ENCODE peak calls at places on chromosome 21, in eight cellular contexts. B is A549, D is GM12878, M is HCT116, C is endothelial cell of umbilical vein, S is H1, G is IMR-90, O is K562. Z is an unnamed sample.

GRCh38 chr21:37833301-37833700 is 83.0 kb downstream of the KCNJ6 start:
- DNase-seq in S (no peak), D (no peak), B (no peak), M (no peak), G (no peak), C (no peak), O (no peak), Z (no peak)

GRCh38 chr21:38439336-38439900 is 58.9 kb downstream of the ERG start:
- DNase-seq in S (no peak), D (no peak), B (no peak), O (no peak), C (no peak), M (no peak), G (no peak), Z (no peak)

GRCh38 chr21:44267655-44268142 is 6.0 kb upstream of the DNMT3L start:
- DNase-seq in B (no peak), C (no peak), G (no peak), O (peak; percentile 64), M (no peak), D (peak; percentile 5), S (peak; percentile 66), Z (peak; percentile 35)

GRCh38 chr21:26169611-26170470 is 729 bp downstream of the APP start:
- DNase-seq in M (peak; percentile 16), D (no peak), O (no peak), B (peak; percentile 22), S (peak; percentile 63), G (peak; percentile 65), C (peak; percentile 59), Z (no peak)

GRCh38 chr21:45295576-45296365 is 8.1 kb upstream of the POFUT2 start:
- DNase-seq in M (no peak), G (peak; percentile 91), B (no peak), C (no peak), O (no peak), D (no peak), S (no peak), Z (no peak)

GRCh38 chr21:17542371-17542992 is 29.6 kb downstream of the CXADR start:
- DNase-seq in B (no peak), D (no peak), C (peak; percentile 54), G (no peak), M (no peak), O (no peak), S (no peak), Z (peak; percentile 94)

GRCh38 chr21:44919913-44920693 is 596 bp downstream of the ITGB2 start:
- DNase-seq in C (no peak), S (no peak), D (no peak), M (no peak), O (no peak), B (no peak), G (no peak), Z (no peak)

GRCh38 chr21:44872568-44873355 is 728 bp downstream of the PTTG1IP start:
- DNase-seq in D (no peak), O (no peak), M (no peak), C (peak; percentile 53), S (peak; percentile 71), B (no peak), G (peak; percentile 46), Z (no peak)

GRCh38 chr21:45175326-45176085 is 101.1 kb downstream of the ADARB1 start:
- DNase-seq in O (no peak), M (no peak), B (no peak), D (no peak), S (no peak), C (no peak), G (peak; percentile 10), Z (no peak)

GRCh38 chr21:23452384-23453083 is 2154.7 kb downstream of the MRPL39 start:
- DNase-seq in O (no peak), M (no peak), G (no peak), D (no peak), S (peak; percentile 66), B (no peak), C (no peak), Z (no peak)

GRCh38 chr21:27244796-27245195 is 277.9 kb upstream of the ADAMTS5 start:
- DNase-seq in O (no peak), B (no peak), M (no peak), C (no peak), D (no peak), S (no peak), G (no peak), Z (no peak)

GRCh38 chr21:18174370-18174769 is 70.3 kb upstream of the CHODL start:
- DNase-seq in O (no peak), M (no peak), G (no peak), C (no peak), S (no peak), D (no peak), B (no peak), Z (no peak)

GRCh38 chr21:32070693-32071330 is 198.0 kb downstream of the HUNK start:
- DNase-seq in M (no peak), O (no peak), D (no peak), B (no peak), C (no peak), S (no peak), G (no peak), Z (no peak)

GRCh38 chr21:22345624-22346023 is 1347.4 kb downstream of the NCAM2 start:
- DNase-seq in C (no peak), G (no peak), O (no peak), M (no peak), D (no peak), S (no peak), B (no peak), Z (no peak)

DNA sequence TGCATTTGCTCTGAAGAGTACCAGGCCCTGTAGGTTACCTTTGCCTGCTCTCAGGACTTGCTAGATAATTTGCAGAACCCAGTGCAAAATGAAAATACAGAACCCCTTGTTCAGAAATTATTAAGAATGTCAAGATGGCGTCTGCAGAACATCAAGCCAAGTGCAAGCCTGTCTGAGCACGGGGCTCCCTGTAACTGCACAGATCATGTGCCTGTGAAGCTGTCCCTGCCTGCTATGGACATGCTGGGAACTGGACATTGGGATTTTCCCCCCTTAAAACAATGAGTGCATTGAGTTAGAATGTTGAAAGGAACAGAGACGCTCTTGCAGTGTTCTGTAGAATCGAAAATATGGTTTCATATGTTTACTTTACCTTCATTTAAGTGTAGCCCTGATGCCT is 2.9 kb downstream of the CLDN14 start:
- DNase-seq in G (no peak), O (no peak), M (no peak), D (no peak), C (no peak), S (no peak), B (no peak), Z (no peak)
- H3K4me2 ChIP-seq in G (no peak overlapping the region), O (no peak overlapping the region), M (no peak overlapping the region), D (no peak overlapping the region), C (no peak overlapping the region), S (no peak overlapping the region), B (no peak overlapping the region), Z (peak overlapping the region; percentile 96)

DNA sequence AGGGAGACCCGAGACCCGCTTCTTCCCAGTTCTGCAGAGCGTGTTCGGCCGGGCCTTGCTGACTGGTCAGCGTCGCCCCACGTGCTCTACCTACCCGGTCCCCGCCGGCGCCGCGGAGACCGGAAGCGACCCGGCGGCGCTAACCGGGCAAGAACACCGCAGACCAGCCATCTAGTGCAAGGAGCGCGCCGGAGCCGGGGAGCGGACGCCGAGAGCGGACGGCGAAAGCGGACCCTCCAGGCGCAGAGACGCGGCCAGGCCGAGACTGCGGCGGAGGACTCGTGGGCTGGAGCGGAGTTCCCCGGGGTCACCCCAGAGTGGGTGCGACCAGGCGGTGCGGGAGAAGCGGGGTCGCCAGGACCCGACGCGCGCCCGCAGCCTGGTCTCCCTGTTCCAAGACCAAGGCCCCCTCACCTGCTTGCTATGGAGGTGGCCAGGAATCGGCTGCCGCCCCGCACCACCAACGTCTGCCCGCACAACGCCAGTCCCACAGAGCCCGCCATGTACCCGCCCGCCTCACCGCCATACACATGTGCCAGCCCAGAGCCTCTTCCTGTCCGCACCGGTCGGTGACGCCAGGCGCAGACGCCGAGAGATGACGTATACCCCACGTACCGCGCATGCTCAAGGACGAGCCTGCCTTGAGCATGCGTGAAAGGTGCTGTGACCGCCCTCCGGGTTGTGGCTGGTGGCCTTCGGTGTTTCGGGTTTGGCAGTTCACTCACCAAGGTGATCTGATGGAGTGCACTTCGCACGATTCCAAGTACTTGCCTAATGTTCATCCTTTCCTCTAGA is at the start of gene WDR4:
- DNase-seq in C (peak; percentile 99), B (peak; percentile 93), M (peak; percentile 93), G (peak; percentile 97), O (peak; percentile 99), S (peak; percentile 100), D (peak; percentile 97), Z (peak; percentile 93)
- TF ChIP-seq POLR2A in C (peak; percentile 96), B (peak; percentile 88), M (peak; percentile 95), G (peak; percentile 83), O (peak; percentile 97), S (peak; percentile 85), D (peak; percentile 96), Z (peak; percentile 97)

GRCh38 chr21:34688715-34689114 is 19.9 kb downstream of the CLIC6 start:
- DNase-seq in O (no peak), D (no peak), G (no peak), S (no peak), B (no peak), C (no peak), M (no peak), Z (no peak)

GRCh38 chr21:34690041-34690792 is 21.4 kb downstream of the CLIC6 start:
- DNase-seq in C (no peak), S (no peak), O (no peak), D (no peak), G (no peak), B (no peak), M (peak; percentile 66), Z (no peak)

GRCh38 chr21:34690793-34691175 is 22.0 kb downstream of the CLIC6 start:
- DNase-seq in S (no peak), M (no peak), G (no peak), C (no peak), B (no peak), O (no peak), D (no peak), Z (no peak)

GRCh38 chr21:34687065-34687464 is 18.3 kb downstream of the CLIC6 start:
- DNase-seq in D (no peak), M (no peak), O (no peak), S (no peak), G (no peak), C (no peak), B (no peak), Z (no peak)

GRCh38 chr21:34688145-34688544 is 19.4 kb downstream of the CLIC6 start:
- DNase-seq in B (peak; percentile 28), C (no peak), O (peak; percentile 54), S (no peak), D (no peak), G (no peak), M (peak; percentile 15), Z (no peak)
- H3K4me2 ChIP-seq in B (peak overlapping the region; percentile 65), C (no peak overlapping the region), O (peak overlapping the region; percentile 38), S (no peak overlapping the region), D (no peak overlapping the region), G (no peak overlapping the region), M (peak overlapping the region; percentile 47), Z (no peak overlapping the region)

DNA sequence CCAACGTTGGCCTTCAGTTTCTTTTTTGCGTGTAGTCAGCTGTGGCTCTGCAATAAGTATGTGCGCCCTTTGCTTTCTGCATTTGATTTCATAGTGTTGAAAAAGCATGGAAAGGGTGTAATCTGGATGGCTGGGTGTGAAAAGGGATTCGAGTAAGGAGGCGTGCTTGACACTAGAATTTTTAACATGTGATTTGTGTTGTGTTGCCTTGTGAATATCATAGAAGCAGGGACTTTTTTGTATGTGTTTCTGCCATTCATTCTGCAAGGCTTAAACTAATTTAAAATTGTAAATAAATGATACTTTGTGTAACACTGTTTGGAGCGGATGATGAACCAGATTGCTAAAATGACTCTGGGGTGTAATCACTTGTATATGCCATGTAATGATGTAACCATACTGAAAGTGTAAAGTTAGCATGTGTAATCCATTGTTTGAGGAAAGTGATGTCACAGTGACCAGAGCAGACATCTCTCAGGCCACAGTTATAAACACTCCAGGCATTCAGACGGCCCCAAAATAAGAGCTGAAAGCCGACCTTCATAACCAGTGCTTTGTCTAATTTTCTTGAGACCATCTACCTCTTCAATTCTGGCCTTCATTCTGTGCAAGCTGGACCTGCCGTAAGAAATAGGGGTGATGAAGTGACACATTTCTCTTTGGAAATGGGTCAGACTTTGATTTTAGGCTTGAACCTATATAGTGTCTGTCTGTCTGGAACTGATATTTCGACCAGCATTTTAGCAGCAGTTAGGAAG is 616 bp downstream of the SH3BGR start:
- DNase-seq in O (no peak), D (no peak), C (no peak), M (no peak), S (no peak), B (no peak), G (peak; percentile 83), Z (peak; percentile 3)
- TF ChIP-seq POLR2A in O (no peak), D (no peak), C (no peak), M (no peak), S (no peak), B (no peak), G (no peak), Z (no peak)